ENCODE peak calls at places on chromosomes 4 and X, in eight cellular contexts. B is WTC11; I is ACHN; Y is naive thymus-derived CD8-positive, alpha-beta T cell; O is GM12864; W is stimulated activated CD4-positive, alpha-beta T cell treated with anti-CD3 and anti-CD28 coated beads, Interleukin-15, amount 100 ng/mL, for 24 hours; P is dorsolateral prefrontal cortex; R is upper lobe of left lung. C is an unnamed sample.

GRCh38 chr4:173333658-173334084 is 487 bp downstream of the HMGB2 start:
- DNase-seq in B (peak; percentile 35), I (peak; percentile 30), Y (peak; percentile 17), O (no peak), W (peak; percentile 63), P (no peak), R (peak; percentile 63), C (peak; percentile 86)

GRCh38 chr4:107519057-107519456 is 201.0 kb downstream of the PAPSS1 start:
- DNase-seq in B (peak; percentile 29), I (peak; percentile 20), Y (no peak), O (no peak), W (no peak), P (no peak), R (no peak), C (no peak)

GRCh38 chr4:148442830-148443549 is 776 bp upstream of the NR3C2 start:
- DNase-seq in B (no peak), I (no peak), Y (no peak), O (no peak), W (no peak), P (no peak), R (no peak), C (peak; percentile 76)

GRCh38 chr4:45831692-45832091 is 292.2 kb downstream of the GABRG1 start:
- DNase-seq in B (no peak), I (no peak), Y (no peak), O (no peak), W (no peak), P (no peak), R (no peak), C (no peak)

GRCh38 chr4:94407846-94408245 is 43.9 kb upstream of the PDLIM5 start:
- DNase-seq in B (no peak), I (no peak), Y (no peak), O (no peak), W (no peak), P (no peak), R (no peak), C (no peak)

GRCh38 chr4:151325320-151326246 is at the start of gene SH3D19:
- DNase-seq in B (peak; percentile 58), I (peak; percentile 74), Y (no peak), O (no peak), W (peak; percentile 17), P (peak; percentile 66), R (peak; percentile 72), C (peak; percentile 91)

GRCh38 chr4:4182835-4183568 is 43.7 kb downstream of the OTOP1 start:
- DNase-seq in B (peak; percentile 79), I (peak; percentile 23), Y (no peak), O (no peak), W (peak; percentile 45), P (no peak), R (no peak), C (no peak)

GRCh38 chrX:39895228-39896110 is 202.3 kb downstream of the BCOR start:
- DNase-seq in B (no peak), I (no peak), Y (no peak), O (no peak), W (no peak), P (no peak), R (no peak), C (no peak)

GRCh38 chrX:41561045-41561444 is 113.9 kb downstream of the NYX start:
- DNase-seq in B (no peak), I (peak; percentile 48), Y (no peak), O (peak; percentile 22), W (peak; percentile 39), P (no peak), R (peak; percentile 28), C (no peak)

GRCh38 chr4:8652181-8653078 is 59.9 kb downstream of the CPZ start:
- DNase-seq in B (no peak), I (no peak), Y (no peak), O (no peak), W (no peak), P (peak; percentile 35), R (no peak), C (no peak)

GRCh38 chr4:141731481-141731880 is 95.1 kb downstream of the IL15 start:
- DNase-seq in B (no peak), I (no peak), Y (no peak), O (no peak), W (no peak), P (no peak), R (no peak), C (no peak)

GRCh38 chr4:70761276-70761816 is 39.6 kb downstream of the RUFY3 start:
- DNase-seq in B (no peak), I (no peak), Y (no peak), O (no peak), W (no peak), P (no peak), R (no peak), C (no peak)

GRCh38 chr4:25779021-25779420 is 83.8 kb downstream of the SEL1L3 start:
- DNase-seq in B (no peak), I (no peak), Y (no peak), O (no peak), W (no peak), P (no peak), R (no peak), C (no peak)

GRCh38 chrX:86917959-86918358 is 599.6 kb upstream of the KLHL4 start:
- DNase-seq in B (no peak), I (no peak), Y (no peak), O (no peak), W (no peak), P (no peak), R (no peak), C (no peak)

GRCh38 chr4:149553959-149554520 is 261.6 kb downstream of the IQCM start:
- DNase-seq in B (no peak), I (no peak), Y (no peak), O (no peak), W (no peak), P (no peak), R (no peak), C (no peak)

GRCh38 chr4:166312166-166312565 is 439.1 kb downstream of the TLL1 start:
- DNase-seq in B (no peak), I (no peak), Y (no peak), O (no peak), W (no peak), P (no peak), R (no peak), C (no peak)

GRCh38 chr4:80097395-80098177 is 24.6 kb upstream of the ANTXR2 start:
- DNase-seq in B (no peak), I (no peak), Y (no peak), O (no peak), W (no peak), P (no peak), R (no peak), C (peak; percentile 58)